ENCODE peak calls at places on chromosomes 1 and 21, in seven cellular contexts. U is cardiac muscle cell, V is heart left ventricle, M is MCF 10A, G is AG09319, O is epithelial cell of esophagus, Z is glutamatergic neuron. I is an unnamed sample.

GRCh38 chr21:25171438-25171837 is 435.8 kb downstream of the MRPL39 start:
- DNase-seq in U (peak), O (peak), Z (no peak), M (peak), G (no peak), V (no peak), I (no peak)

GRCh38 chr1:31877544-31877943 is 60.6 kb downstream of the PTP4A2 start:
- DNase-seq in M (no peak), G (no peak), V (no peak), U (no peak), Z (no peak), O (no peak), I (no peak)

GRCh38 chr1:203368624-203369451 is 17.9 kb upstream of the FMOD start:
- DNase-seq in O (peak), Z (no peak), V (no peak), M (peak), U (peak), G (peak), I (no peak)

GRCh38 chr1:53371121-53371666 is 43.3 kb upstream of the LRP8 start:
- DNase-seq in O (no peak), G (no peak), Z (no peak), U (no peak), V (no peak), M (no peak), I (no peak)

GRCh38 chr1:20329793-20330542 is 39.3 kb downstream of the VWA5B1 start:
- DNase-seq in O (no peak), G (no peak), M (peak), V (no peak), Z (no peak), U (no peak), I (no peak)

GRCh38 chr1:23376890-23377811 is 7.5 kb upstream of the ZNF436 start:
- DNase-seq in M (peak), U (peak), O (peak), V (no peak), G (peak), Z (no peak), I (no peak)

GRCh38 chr1:209707308-209707707 is 2.7 kb downstream of the HSD11B1 start:
- DNase-seq in Z (no peak), O (peak), V (no peak), G (no peak), U (no peak), M (no peak), I (no peak)

GRCh38 chr1:67748630-67749029 is 63.6 kb downstream of the GADD45A start:
- DNase-seq in U (peak), O (peak), M (peak), V (no peak), Z (no peak), G (peak), I (no peak)

GRCh38 chr1:6384962-6385672 is 8.4 kb downstream of the ACOT7 start:
- DNase-seq in U (peak), M (peak), O (peak), Z (no peak), V (peak), G (no peak), I (no peak)

DNA sequence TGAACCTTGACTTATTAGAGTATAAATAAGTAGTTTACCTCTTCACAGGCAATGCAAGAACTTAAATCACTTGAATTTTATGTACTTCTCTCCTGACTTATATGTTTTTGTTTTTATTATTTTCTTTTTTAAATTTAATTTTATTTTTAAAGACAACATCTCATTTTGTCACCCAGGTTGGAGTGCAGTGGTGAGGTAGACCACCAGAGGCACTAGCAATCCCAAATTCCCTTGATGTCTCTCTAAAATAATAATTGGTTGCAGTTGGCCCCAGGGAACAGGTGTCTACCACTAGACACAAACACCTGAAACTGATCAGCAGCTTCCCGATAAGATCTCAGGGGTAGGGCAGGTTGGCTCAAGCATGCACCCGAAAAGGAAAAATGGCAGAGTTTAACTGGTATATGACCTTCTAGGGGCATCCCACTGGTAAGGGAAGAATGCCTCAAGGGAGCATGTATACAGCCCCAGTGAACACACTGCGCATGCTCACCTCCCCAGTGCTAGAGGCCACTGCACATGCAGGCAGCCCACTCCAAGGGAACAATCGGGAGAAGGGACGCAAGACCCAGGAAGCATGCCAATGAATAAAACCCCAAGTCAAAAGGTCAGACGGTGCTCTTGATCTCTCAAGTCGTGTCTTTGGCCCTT is 14.6 kb downstream of the EXOC8 start:
- DNase-seq in V (no peak), M (no peak), G (no peak), O (no peak), U (no peak), Z (no peak), I (no peak)
- TF ChIP-seq CTCF in V (no peak), M (no peak), G (no peak), O (no peak), U (peak), Z (peak), I (peak)

DNA sequence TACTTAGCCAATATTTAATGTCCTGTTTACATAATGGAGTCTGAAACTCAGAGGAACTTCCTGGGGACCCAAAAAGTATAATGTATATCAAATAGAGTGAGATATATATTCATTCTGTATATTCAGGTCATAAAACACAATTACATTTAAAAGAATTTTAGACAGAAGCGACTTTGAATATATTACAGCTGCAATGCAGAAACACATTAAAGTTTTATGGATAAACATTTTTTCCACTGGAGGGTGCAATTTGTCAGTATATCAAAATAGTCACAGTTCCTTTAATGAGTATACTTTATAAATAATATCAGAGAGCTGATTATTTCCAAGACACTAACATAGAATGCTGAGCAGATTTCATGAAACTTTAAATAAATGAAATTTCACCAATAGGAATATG is 43.9 kb upstream of the CRB1 start:
- DNase-seq in Z (no peak), M (peak), U (no peak), V (no peak), G (no peak), O (peak), I (no peak)
- TF ChIP-seq CTCF in Z (no peak), M (peak), U (peak), V (peak), G (peak), O (peak), I (no peak)

GRCh38 chr21:42687796-42688195 is 34.4 kb downstream of the PDE9A start:
- DNase-seq in G (no peak), U (no peak), Z (no peak), M (no peak), V (peak), O (no peak), I (no peak)

GRCh38 chr21:42688226-42688840 is 34.9 kb downstream of the PDE9A start:
- DNase-seq in M (no peak), Z (no peak), O (no peak), U (no peak), V (peak), G (no peak), I (no peak)

GRCh38 chr21:42690586-42690985 is 37.2 kb downstream of the PDE9A start:
- DNase-seq in Z (no peak), U (no peak), G (no peak), O (no peak), M (no peak), V (no peak), I (no peak)

GRCh38 chr21:42685954-42686500 is 32.6 kb downstream of the PDE9A start:
- DNase-seq in V (peak), Z (no peak), O (no peak), G (no peak), U (no peak), M (no peak), I (no peak)

DNA sequence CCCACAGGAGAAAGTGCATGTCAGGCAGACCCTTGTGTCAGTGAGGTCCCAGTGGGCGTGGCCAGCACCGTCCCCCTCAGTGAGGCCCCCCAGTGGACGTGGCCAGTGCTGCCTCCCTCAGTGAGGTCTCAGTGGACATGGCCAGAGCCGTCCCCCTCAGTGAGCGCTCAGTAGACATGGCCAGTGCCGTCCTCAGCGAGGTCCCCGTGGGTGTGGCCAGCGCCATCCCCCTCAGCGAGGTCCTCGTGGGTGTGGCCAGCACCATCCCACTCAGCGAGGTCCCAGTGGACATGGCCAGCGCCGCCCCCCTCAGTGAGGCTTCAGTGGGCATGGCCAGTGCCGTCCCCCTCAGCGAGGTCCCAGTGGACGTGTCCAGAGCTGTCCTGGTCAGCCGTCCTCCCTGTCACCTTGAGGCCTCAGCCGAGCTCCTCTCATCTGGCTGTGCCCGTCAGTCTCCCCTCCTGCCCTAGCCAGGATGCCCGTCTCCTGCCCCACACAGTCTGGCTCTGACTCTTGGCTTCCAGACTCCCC is 35.5 kb downstream of the PDE9A start:
- DNase-seq in U (no peak), M (no peak), O (no peak), G (no peak), V (peak), Z (no peak), I (no peak)
- TF ChIP-seq CTCF in U (no peak), M (no peak), O (no peak), G (no peak), V (no peak), Z (peak), I (no peak)

GRCh38 chr1:234434706-234435105 is 44.3 kb downstream of the TARBP1 start:
- DNase-seq in V (no peak), U (no peak), Z (no peak), O (no peak), M (no peak), G (no peak), I (no peak)

GRCh38 chr1:234438579-234438978 is 40.4 kb downstream of the TARBP1 start:
- DNase-seq in V (no peak), O (no peak), Z (no peak), U (no peak), G (no peak), M (no peak), I (no peak)

GRCh38 chr1:234440348-234440747 is 38.6 kb downstream of the TARBP1 start:
- DNase-seq in V (no peak), U (no peak), G (no peak), O (no peak), M (no peak), Z (no peak), I (no peak)

GRCh38 chr1:234435620-234436019 is 43.4 kb downstream of the TARBP1 start:
- DNase-seq in U (peak), M (no peak), O (no peak), G (no peak), Z (no peak), V (no peak), I (no peak)

GRCh38 chr1:234437423-234438171 is 41.4 kb downstream of the TARBP1 start:
- DNase-seq in U (peak), G (no peak), O (no peak), Z (no peak), V (no peak), M (peak), I (no peak)
- TF ChIP-seq CTCF in U (no peak), G (no peak), O (no peak), Z (no peak), V (no peak), M (no peak), I (no peak)

GRCh38 chr1:228872080-228872479 is 136.8 kb downstream of the RHOU start:
- DNase-seq in O (no peak), U (no peak), V (no peak), Z (no peak), G (no peak), M (no peak), I (no peak)
- TF ChIP-seq CTCF in O (no peak), U (no peak), V (no peak), Z (no peak), G (no peak), M (no peak), I (no peak)

I was measured in nephron progenitor cell.